ENCODE peak calls at places on chromosomes 5 and 9, in eight cellular contexts. U is HCT116, L is Peyer's patch, D is right lobe of liver, S is transverse colon, T is ovary, N is prostate gland, V is gastrocnemius medialis. E is an unnamed sample.

GRCh38 chr9:128771094-128771721 is 519 bp downstream of the ZER1 start:
- DNase-seq in U (no peak), L (no peak), D (no peak), S (peak; percentile 40), T (no peak), N (peak; percentile 18), V (no peak), E (peak; percentile 38)

GRCh38 chr9:109401169-109401989 is 80.5 kb upstream of the EPB41L4B start:
- DNase-seq in U (peak; percentile 49), L (no peak), D (no peak), S (peak; percentile 59), T (no peak), N (peak; percentile 51), V (no peak), E (no peak)

GRCh38 chr9:127791085-127791484 is 5.3 kb downstream of the CDK9 start:
- DNase-seq in U (no peak), L (no peak), D (no peak), S (no peak), T (no peak), N (no peak), V (no peak), E (no peak)

GRCh38 chr9:136695435-136695895 is 8.2 kb upstream of the AGPAT2 start:
- DNase-seq in U (peak; percentile 24), L (peak; percentile 84), D (peak; percentile 83), S (peak; percentile 81), T (no peak), N (peak; percentile 75), V (no peak), E (peak; percentile 90)

GRCh38 chr5:135033866-135034185 is 202 bp downstream of the PITX1 start:
- DNase-seq in U (no peak), L (no peak), D (no peak), S (no peak), T (no peak), N (no peak), V (no peak), E (no peak)

GRCh38 chr5:92064993-92065392 is 681.9 kb upstream of the ARRDC3 start:
- DNase-seq in U (no peak), L (no peak), D (no peak), S (no peak), T (no peak), N (no peak), V (no peak), E (no peak)

GRCh38 chr5:85823462-85824426 is 794.0 kb upstream of the COX7C start:
- DNase-seq in U (peak; percentile 8), L (no peak), D (no peak), S (no peak), T (no peak), N (no peak), V (no peak), E (no peak)

GRCh38 chr5:145189786-145190185 is 645.4 kb downstream of the PRELID2 start:
- DNase-seq in U (no peak), L (no peak), D (no peak), S (no peak), T (no peak), N (no peak), V (no peak), E (no peak)

GRCh38 chr9:91795500-91796241 is 154.4 kb downstream of the ROR2 start:
- DNase-seq in U (peak; percentile 71), L (no peak), D (no peak), S (no peak), T (no peak), N (no peak), V (no peak), E (no peak)

GRCh38 chr9:112361602-112362001 is 18.3 kb upstream of the HSDL2 start:
- DNase-seq in U (peak; percentile 33), L (no peak), D (no peak), S (no peak), T (no peak), N (peak; percentile 20), V (no peak), E (no peak)

GRCh38 chr5:163889369-163889768 is 383.9 kb downstream of the MAT2B start:
- DNase-seq in U (no peak), L (no peak), D (no peak), S (no peak), T (no peak), N (no peak), V (no peak), E (no peak)

GRCh38 chr5:1658665-1659064 is 134.9 kb upstream of the LPCAT1 start:
- DNase-seq in U (no peak), L (no peak), D (no peak), S (no peak), T (no peak), N (no peak), V (no peak), E (peak; percentile 12)

GRCh38 chr5:14672508-14673394 is 8.2 kb downstream of the OTULIN start:
- DNase-seq in U (no peak), L (no peak), D (no peak), S (no peak), T (no peak), N (no peak), V (no peak), E (no peak)

GRCh38 chr5:135240283-135240633 is 158.8 kb downstream of the MACROH2A1 start:
- DNase-seq in U (no peak), L (peak; percentile 12), D (no peak), S (no peak), T (peak; percentile 0), N (no peak), V (no peak), E (no peak)

GRCh38 chr9:18485691-18486090 is 11.7 kb downstream of the ADAMTSL1 start:
- DNase-seq in U (no peak), L (no peak), D (no peak), S (no peak), T (no peak), N (no peak), V (no peak), E (no peak)

GRCh38 chr5:95864944-95865504 is 42.5 kb upstream of the GLRX start:
- DNase-seq in U (no peak), L (peak; percentile 68), D (no peak), S (peak; percentile 53), T (no peak), N (no peak), V (peak; percentile 13), E (no peak)

GRCh38 chr5:108143581-108143980 is 238.3 kb downstream of the FBXL17 start:
- DNase-seq in U (no peak), L (no peak), D (no peak), S (no peak), T (no peak), N (no peak), V (no peak), E (no peak)

GRCh38 chr5:139871624-139872023 is 76.0 kb downstream of the PSD2 start:
- DNase-seq in U (no peak), L (no peak), D (no peak), S (no peak), T (no peak), N (no peak), V (no peak), E (no peak)

GRCh38 chr5:148788636-148789035 is 37.8 kb upstream of the ADRB2 start:
- DNase-seq in U (no peak), L (no peak), D (no peak), S (no peak), T (no peak), N (no peak), V (no peak), E (no peak)

GRCh38 chr5:172107606-172108005 is 80.4 kb downstream of the STK10 start:
- DNase-seq in U (no peak), L (no peak), D (no peak), S (no peak), T (no peak), N (no peak), V (no peak), E (no peak)

GRCh38 chr5:98504488-98504887 is 269.0 kb upstream of the RGMB start:
- DNase-seq in U (no peak), L (no peak), D (no peak), S (peak; percentile 16), T (no peak), N (no peak), V (no peak), E (no peak)
- TF ChIP-seq POLR2A in U (no peak), L (no peak), D (no peak), S (no peak), T (no peak), N (no peak), V (no peak), E (no peak)

DNA sequence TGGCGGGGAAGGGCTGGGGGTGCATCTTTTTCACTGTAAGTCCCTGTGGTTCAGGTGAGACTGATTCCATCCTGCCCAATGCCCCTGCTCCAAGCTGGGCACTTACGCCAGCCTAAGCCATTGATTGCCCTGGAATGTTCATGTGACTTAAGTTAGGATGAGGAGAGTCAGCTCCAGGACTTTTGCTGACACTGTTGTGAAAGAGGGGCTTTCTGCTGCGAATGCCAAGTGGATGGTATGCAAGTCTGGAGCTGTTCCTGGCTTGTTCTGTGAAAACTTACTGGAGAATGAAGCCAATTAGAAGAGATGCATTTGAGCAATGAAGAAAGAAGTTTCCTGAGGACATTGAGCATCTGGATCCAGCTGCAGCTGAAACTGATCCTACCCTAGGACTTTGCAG is 61.2 kb upstream of the ZFR start:
- DNase-seq in U (no peak), L (no peak), D (no peak), S (no peak), T (no peak), N (no peak), V (peak; percentile 21), E (no peak)
- TF ChIP-seq CTCF in U (no peak), L (no peak), D (no peak), S (no peak), T (no peak), N (no peak), V (no peak), E (no peak)

DNA sequence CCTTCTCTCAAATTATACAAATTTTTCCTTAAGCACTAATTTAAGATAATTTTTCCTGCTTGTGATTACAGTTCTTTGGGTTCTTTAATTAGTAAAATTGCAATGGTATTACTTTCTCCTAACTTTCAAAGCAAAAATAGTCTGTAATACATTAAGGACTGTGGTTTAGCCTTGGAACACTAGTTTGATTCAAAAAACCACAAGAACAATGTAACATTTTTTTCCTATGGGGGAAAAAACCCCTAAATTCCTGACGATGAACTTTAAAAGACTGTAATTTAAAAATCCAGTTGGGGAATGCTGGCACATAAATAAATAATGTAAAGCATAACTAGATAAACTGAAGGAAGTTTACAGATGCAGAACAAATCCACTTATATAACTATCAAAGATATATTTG is 65.3 kb downstream of the CDC14B start:
- DNase-seq in U (no peak), L (no peak), D (no peak), S (no peak), T (no peak), N (no peak), V (no peak), E (no peak)
- H3K4me1 ChIP-seq in U (no peaks in the 10 kb centered on the region), L (no peaks in the 10 kb centered on the region), D (no peaks in the 10 kb centered on the region), S (peaks cover 5% of the 10 kb centered on the region), T (no peaks in the 10 kb centered on the region), N (no peaks in the 10 kb centered on the region), V (no peaks in the 10 kb centered on the region), E (no peaks in the 10 kb centered on the region)

DNA sequence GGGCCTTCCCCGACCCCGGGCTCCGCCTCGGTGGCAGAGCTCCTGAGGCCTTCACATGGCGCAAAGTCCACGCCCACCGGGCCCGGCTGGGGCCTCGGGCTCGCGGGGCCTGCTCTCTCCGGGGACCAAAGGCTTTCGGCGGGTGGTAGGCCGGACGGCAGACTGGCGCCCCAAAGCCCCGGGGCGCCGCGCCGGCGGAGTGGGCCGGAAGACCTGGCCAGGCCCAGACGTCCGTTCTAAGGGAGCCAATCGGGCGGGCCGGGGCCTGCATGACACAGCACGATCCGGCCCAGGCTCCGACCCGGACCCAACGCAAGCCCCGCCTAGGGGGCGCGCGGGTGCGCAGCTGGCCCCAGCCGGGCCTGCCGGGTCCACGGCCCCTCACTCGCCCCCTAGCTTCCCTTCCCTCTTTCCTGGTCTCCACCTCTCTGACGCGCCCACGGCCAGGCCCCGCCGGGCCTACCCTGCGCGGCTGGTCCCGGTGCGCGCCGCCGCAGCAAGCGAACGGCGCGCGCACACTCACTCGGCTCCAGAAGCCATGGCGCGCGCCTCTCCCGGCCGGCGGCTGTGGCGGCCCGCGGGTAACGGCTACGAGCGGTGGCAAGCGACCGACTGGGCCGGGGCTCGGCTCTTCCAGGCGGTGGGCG is 488 bp downstream of the VCP start:
- DNase-seq in U (peak; percentile 62), L (peak; percentile 91), D (peak; percentile 91), S (peak; percentile 85), T (peak; percentile 87), N (peak; percentile 78), V (peak; percentile 83), E (peak; percentile 76)
- TF ChIP-seq POLR2A in U (no peak), L (no peak), D (no peak), S (no peak), T (no peak), N (peak; percentile 62), V (peak; percentile 93), E (no peak)